ENCODE peak calls at places on chromosome 6, in four cellular contexts. H, D, U and E are unnamed samples.

GRCh38 chr6:133466666-133467065 is 225.5 kb downstream of the EYA4 start:
- DNase-seq in U (no peak), H (no peak), D (no peak), E (no peak)

GRCh38 chr6:114315841-114316595 is 26.8 kb downstream of the HS3ST5 start:
- DNase-seq in D (no peak), U (no peak), H (no peak), E (no peak)

GRCh38 chr6:18823782-18824386 is 436.7 kb downstream of the RNF144B start:
- DNase-seq in U (peak; percentile 32), H (no peak), D (peak; percentile 10), E (peak; percentile 58)

GRCh38 chr6:90347411-90347841 is 50.8 kb upstream of the BACH2 start:
- DNase-seq in H (no peak), U (no peak), D (no peak), E (no peak)

GRCh38 chr6:11848852-11849731 is 70.5 kb upstream of the ADTRP start:
- DNase-seq in H (no peak), D (peak; percentile 40), U (no peak), E (no peak)

GRCh38 chr6:17013701-17014100 is 88.1 kb upstream of the STMND1 start:
- DNase-seq in D (peak; percentile 82), U (no peak), H (no peak), E (no peak)

GRCh38 chr6:5566718-5567117 is 305.4 kb downstream of the FARS2 start:
- DNase-seq in U (no peak), H (no peak), D (no peak), E (no peak)

GRCh38 chr6:153027480-153027879 is 25.0 kb upstream of the MTRF1L start:
- DNase-seq in H (no peak), U (no peak), D (no peak), E (no peak)

GRCh38 chr6:129890164-129890563 is 29.0 kb upstream of the TMEM244 start:
- DNase-seq in H (no peak), D (peak; percentile 55), U (no peak), E (no peak)

GRCh38 chr6:85469276-85470022 is 19.6 kb downstream of the NT5E start:
- DNase-seq in U (no peak), H (no peak), D (peak; percentile 49), E (no peak)

GRCh38 chr6:119052292-119052889 is 26.1 kb downstream of the FAM184A start:
- DNase-seq in H (no peak), U (no peak), D (no peak), E (no peak)

GRCh38 chr6:36131517-36132220 is 1.4 kb downstream of the MAPK13 start:
- DNase-seq in U (no peak), D (peak; percentile 76), H (peak; percentile 60), E (no peak)

GRCh38 chr6:168231393-168231957 is 88.1 kb downstream of the DACT2 start:
- DNase-seq in U (no peak), D (no peak), H (no peak), E (no peak)

GRCh38 chr6:166910601-166911000 is 45.7 kb downstream of the RNASET2 start:
- DNase-seq in H (no peak), U (no peak), D (peak; percentile 6), E (no peak)

GRCh38 chr6:45617441-45617840 is 239.7 kb upstream of the SUPT3H start:
- DNase-seq in U (no peak), H (no peak), D (peak; percentile 99), E (no peak)

GRCh38 chr6:5422321-5422915 is 161.1 kb downstream of the FARS2 start:
- DNase-seq in D (peak; percentile 32), U (peak; percentile 62), H (peak; percentile 6), E (peak; percentile 14)

GRCh38 chr6:219019-219570 is 73.2 kb upstream of the DUSP22 start:
- DNase-seq in D (no peak), H (no peak), U (no peak), E (no peak)

GRCh38 chr6:66948106-66948505 is 1241.1 kb upstream of the EYS start:
- DNase-seq in U (no peak), H (no peak), D (no peak), E (no peak)